ENCODE peak calls at places on chromosomes 6 and 20, in five cellular contexts. G is IMR-90, W is mesenchymal stem cell, S is H9, U is H1. H is an unnamed sample.
A peak's percentile ranks its signal among the peaks of the same experiment; 100 is the strongest.

GRCh38 chr6:132811276-132811675 is 3.1 kb upstream of the RPS12 start:
- DNase-seq in G (peak; percentile 35), W (no peak), U (no peak), S (no peak), H (no peak)

GRCh38 chr6:153956807-153957206 is 82.2 kb upstream of the OPRM1 start:
- DNase-seq in U (no peak), W (peak; percentile 84), S (no peak), G (no peak), H (no peak)

GRCh38 chr6:89258912-89259311 is 41.8 kb upstream of the GABRR1 start:
- DNase-seq in G (no peak), U (no peak), S (no peak), W (no peak), H (no peak)

GRCh38 chr6:134719850-134720249 is 230.1 kb downstream of the ALDH8A1 start:
- DNase-seq in W (no peak), G (no peak), U (no peak), S (no peak), H (no peak)

GRCh38 chr6:170295519-170296422 is 4.9 kb upstream of the DLL1 start:
- DNase-seq in W (no peak), G (no peak), S (peak; percentile 97), U (peak; percentile 85), H (peak; percentile 81)

GRCh38 chr6:80742481-80742880 is 636.0 kb downstream of the BCKDHB start:
- DNase-seq in W (peak; percentile 57), G (peak; percentile 25), S (no peak), U (no peak), H (no peak)

GRCh38 chr6:54621285-54621684 is 225.3 kb upstream of the FAM83B start:
- DNase-seq in G (no peak), U (no peak), W (peak; percentile 7), S (no peak), H (no peak)

GRCh38 chr20:20362774-20363435 is 5.0 kb upstream of the INSM1 start:
- DNase-seq in G (no peak), U (peak; percentile 65), W (no peak), S (peak; percentile 76), H (no peak)

GRCh38 chr6:12137480-12137879 is 125.4 kb downstream of the HIVEP1 start:
- DNase-seq in G (peak; percentile 85), S (no peak), U (no peak), W (peak; percentile 79), H (no peak)

GRCh38 chr6:43579171-43579570 is 3.2 kb downstream of the POLH start:
- DNase-seq in G (peak; percentile 16), W (peak; percentile 25), U (no peak), S (no peak), H (no peak)

GRCh38 chr6:43578748-43579147 is 2.8 kb downstream of the POLH start:
- DNase-seq in G (peak; percentile 4), W (peak; percentile 14), S (no peak), U (no peak), H (no peak)

GRCh38 chr6:43575772-43576551 is at the start of the genes POLH and XPO5:
- DNase-seq in U (peak; percentile 93), S (peak; percentile 94), G (peak; percentile 88), W (peak; percentile 93), H (peak; percentile 91)

GRCh38 chr6:43572015-43572414 is 3.8 kb downstream of the XPO5 start:
- DNase-seq in U (no peak), S (no peak), G (no peak), W (no peak), H (no peak)

GRCh38 chr6:43575105-43575771 is 600 bp downstream of the XPO5 start:
- DNase-seq in W (peak; percentile 49), S (peak; percentile 48), G (peak; percentile 9), U (no peak), H (peak; percentile 46)
- H2AK5ac ChIP-seq in W (no peak overlapping the region), S (no peak overlapping the region), G (peak overlapping the region; percentile 85), U (no peak overlapping the region), H (no peak overlapping the region)

GRCh38 chr6:166614171-166614583 is 12.9 kb downstream of the RPS6KA2 start:
- DNase-seq in W (no peak), S (no peak), U (no peak), G (no peak), H (no peak)
- H4K91ac ChIP-seq in W (peak overlapping the region; percentile 98), S (no peak overlapping the region), U (no peak overlapping the region), G (no peak overlapping the region), H (no peak overlapping the region)

GRCh38 chr6:156884306-156884705 is 107.1 kb downstream of the ARID1B start:
- DNase-seq in U (no peak), W (no peak), G (no peak), S (no peak), H (no peak)

GRCh38 chr6:156885562-156885961 is 108.4 kb downstream of the ARID1B start:
- DNase-seq in U (no peak), G (no peak), S (no peak), W (no peak), H (no peak)

GRCh38 chr6:156883497-156884252 is 106.5 kb downstream of the ARID1B start:
- DNase-seq in W (no peak), S (no peak), G (peak; percentile 35), U (no peak), H (no peak)

GRCh38 chr6:156887623-156888269 is 110.6 kb downstream of the ARID1B start:
- DNase-seq in W (no peak), U (no peak), S (no peak), G (no peak), H (no peak)

GRCh38 chr6:156886409-156886808 is 109.2 kb downstream of the ARID1B start:
- DNase-seq in W (peak; percentile 36), U (no peak), G (no peak), S (no peak), H (no peak)
- H3K23ac ChIP-seq in W (no peak overlapping the region), U (no peak overlapping the region), G (no peak overlapping the region), S (no peak overlapping the region), H (no peak overlapping the region)

GRCh38 chr20:18020931-18021330 is 36.8 kb downstream of the OVOL2 start:
- DNase-seq in W (no peak), G (no peak), S (no peak), U (no peak), H (no peak)
- H2AK5ac ChIP-seq in W (no peak overlapping the region), G (no peak overlapping the region), S (no peak overlapping the region), U (no peak overlapping the region), H (no peak overlapping the region)

DNA sequence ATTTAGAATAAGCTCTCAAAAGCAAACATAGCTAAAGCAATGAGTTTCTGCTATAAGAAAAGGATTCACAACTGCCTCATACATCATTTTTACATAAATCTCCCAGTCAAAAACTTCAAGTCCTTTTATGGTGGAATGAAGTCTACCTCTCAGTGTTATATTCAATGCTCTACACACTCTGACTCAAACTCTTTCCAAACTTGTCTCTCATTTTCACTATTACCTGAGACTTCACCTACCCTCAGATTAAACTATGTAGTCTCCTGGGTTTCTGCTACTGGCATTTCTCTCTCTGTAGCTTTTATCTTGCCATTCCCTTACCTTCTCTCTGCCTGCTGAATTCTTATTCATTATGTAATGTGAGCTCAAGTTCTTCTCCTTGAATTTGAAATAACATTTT is 11.4 kb downstream of the KIAA0408 start:
- DNase-seq in W (no peak), G (no peak), U (no peak), S (no peak), H (no peak)
- H4K91ac ChIP-seq in W (no peak overlapping the region), G (no peak overlapping the region), U (no peak overlapping the region), S (no peak overlapping the region), H (no peak overlapping the region)

GRCh38 chr6:33313105-33313708 is 671 bp downstream of the TAPBP start:
- DNase-seq in U (peak; percentile 76), W (peak; percentile 57), S (peak; percentile 78), G (peak; percentile 31), H (no peak)
- H3K23ac ChIP-seq in U (no peak overlapping the region), W (peak overlapping the region; percentile 6), S (no peak overlapping the region), G (peak overlapping the region; percentile 99), H (peak overlapping the region; percentile 95)

GRCh38 chr20:53859684-53860083 is 210.7 kb downstream of the BCAS1 start:
- DNase-seq in W (no peak), S (no peak), G (no peak), U (no peak), H (no peak)
- H2AK5ac ChIP-seq in W (no peak overlapping the region), S (no peak overlapping the region), G (peak overlapping the region; percentile 24), U (no peak overlapping the region), H (no peak overlapping the region)

GRCh38 chr6:122789862-122790739 is 1.0 kb downstream of the SMPDL3A start:
- DNase-seq in U (no peak), S (peak; percentile 51), G (peak; percentile 30), W (peak; percentile 62), H (no peak)

GRCh38 chr6:122788663-122789062 is 395 bp upstream of the SMPDL3A start:
- DNase-seq in U (no peak), G (no peak), W (no peak), S (no peak), H (no peak)

GRCh38 chr6:122790740-122791679 is 2.0 kb downstream of the SMPDL3A start:
- DNase-seq in S (no peak), W (peak; percentile 71), U (no peak), G (peak; percentile 13), H (no peak)

GRCh38 chr6:122789078-122789861 is at the start of gene SMPDL3A:
- DNase-seq in G (peak; percentile 97), W (peak; percentile 92), U (peak; percentile 90), S (peak; percentile 83), H (peak; percentile 73)

DNA sequence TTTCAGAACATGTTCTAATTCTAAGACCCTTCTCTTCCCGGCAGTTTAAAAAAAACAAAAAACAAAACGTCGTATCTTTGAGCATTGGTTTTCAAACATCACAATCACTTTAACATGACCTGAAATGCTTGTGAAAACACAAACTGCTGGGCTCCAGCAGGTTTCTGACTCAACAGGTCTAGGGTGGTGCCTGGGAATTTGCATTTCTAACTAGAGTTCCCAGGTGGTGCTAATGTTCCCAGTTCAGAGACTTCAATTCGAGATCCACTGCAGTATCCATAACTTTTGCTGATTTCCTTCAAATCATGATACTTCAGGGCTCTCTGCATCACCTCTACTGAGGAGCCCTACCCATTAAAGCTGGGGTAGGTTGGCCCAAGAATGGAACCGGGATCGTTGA is 850 bp upstream of the SMPDL3A start:
- DNase-seq in S (no peak), U (no peak), W (no peak), G (no peak), H (no peak)
- H4K91ac ChIP-seq in S (no peak overlapping the region), U (no peak overlapping the region), W (no peak overlapping the region), G (no peak overlapping the region), H (no peak overlapping the region)

GRCh38 chr20:41408131-41408789 is 41.6 kb upstream of the EMILIN3 start:
- DNase-seq in U (no peak), W (no peak), G (no peak), S (no peak), H (no peak)

GRCh38 chr20:41406896-41407444 is 40.4 kb upstream of the EMILIN3 start:
- DNase-seq in G (no peak), W (no peak), U (no peak), S (no peak), H (no peak)

GRCh38 chr20:41407617-41408016 is 41.0 kb upstream of the EMILIN3 start:
- DNase-seq in S (no peak), U (no peak), G (no peak), W (no peak), H (no peak)

GRCh38 chr20:41405436-41405835 is 38.8 kb upstream of the EMILIN3 start:
- DNase-seq in S (no peak), W (no peak), U (no peak), G (no peak), H (no peak)

DNA sequence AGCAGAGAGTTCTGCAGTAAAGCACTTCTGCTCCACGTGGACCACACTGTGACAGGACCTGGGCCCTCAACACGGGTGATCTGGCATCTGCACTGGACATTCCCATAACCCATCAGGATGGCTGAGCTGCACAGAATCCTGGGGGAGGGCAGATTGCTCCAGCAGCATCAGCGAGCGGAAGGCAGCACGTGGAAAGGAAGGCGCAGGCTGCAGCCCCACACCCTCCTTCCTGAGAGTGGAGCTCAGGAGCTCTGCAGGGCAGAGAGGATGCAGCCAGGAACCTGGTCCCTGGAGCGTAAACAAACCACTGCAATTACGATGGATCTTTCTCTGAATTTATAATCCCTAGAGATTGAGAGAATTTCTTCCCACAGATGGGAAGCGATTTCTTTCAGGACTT is 39.7 kb upstream of the EMILIN3 start:
- DNase-seq in W (no peak), G (no peak), U (no peak), S (no peak), H (no peak)
- H3K23ac ChIP-seq in W (no peak overlapping the region), G (no peak overlapping the region), U (no peak overlapping the region), S (no peak overlapping the region), H (no peak overlapping the region)

H was measured in neuronal stem cell.